ENCODE peak calls at places on chromosomes 5 and 9, in six cellular contexts. One of them, this sample, is unnamed.
A peak's percentile ranks its signal among the peaks of the same experiment; 100 is the strongest.

GRCh38 chr5:152987156-152987555 is 503.3 kb upstream of the GRIA1 start:
- DNase-seq in MM.1S: no peak
- DNase-seq in adrenal gland: no peak
- DNase-seq in IMR-90: no peak
- DNase-seq in PC-9: no peak
- DNase-seq in cardiac muscle cell: no peak
- DNase-seq in this sample: no peak

GRCh38 chr5:74673011-74673790 is 11.8 kb upstream of the HEXB start:
- DNase-seq in MM.1S: peak; percentile 31
- DNase-seq in adrenal gland: peak; percentile 26
- DNase-seq in IMR-90: peak; percentile 67
- DNase-seq in PC-9: peak; percentile 29
- DNase-seq in cardiac muscle cell: peak; percentile 66
- DNase-seq in this sample: peak; percentile 30

GRCh38 chr5:4553130-4553529 is 587.0 kb upstream of the ADAMTS16 start:
- DNase-seq in MM.1S: no peak
- DNase-seq in adrenal gland: no peak
- DNase-seq in IMR-90: no peak
- DNase-seq in PC-9: no peak
- DNase-seq in cardiac muscle cell: no peak
- DNase-seq in this sample: no peak

GRCh38 chr5:15798006-15798405 is 298.0 kb downstream of the FBXL7 start:
- DNase-seq in MM.1S: no peak
- DNase-seq in adrenal gland: no peak
- DNase-seq in IMR-90: no peak
- DNase-seq in PC-9: no peak
- DNase-seq in cardiac muscle cell: peak; percentile 58
- DNase-seq in this sample: no peak

GRCh38 chr5:172901788-172902496 is 57.3 kb upstream of the RPL26L1 start:
- DNase-seq in MM.1S: no peak
- DNase-seq in adrenal gland: no peak
- DNase-seq in IMR-90: peak; percentile 66
- DNase-seq in PC-9: no peak
- DNase-seq in cardiac muscle cell: peak; percentile 73
- DNase-seq in this sample: peak; percentile 71

GRCh38 chr9:36154213-36154952 is 14.8 kb upstream of the CCIN start:
- DNase-seq in MM.1S: no peak
- DNase-seq in adrenal gland: no peak
- DNase-seq in IMR-90: peak; percentile 71
- DNase-seq in PC-9: no peak
- DNase-seq in cardiac muscle cell: peak; percentile 89
- DNase-seq in this sample: no peak

GRCh38 chr5:133786432-133786831 is 174.1 kb upstream of the FSTL4 start:
- DNase-seq in MM.1S: no peak
- DNase-seq in adrenal gland: no peak
- DNase-seq in IMR-90: no peak
- DNase-seq in PC-9: no peak
- DNase-seq in cardiac muscle cell: no peak
- DNase-seq in this sample: no peak

GRCh38 chr9:19358691-19359090 is 21.3 kb downstream of the RPS6 start:
- DNase-seq in MM.1S: no peak
- DNase-seq in adrenal gland: no peak
- DNase-seq in IMR-90: peak; percentile 42
- DNase-seq in PC-9: no peak
- DNase-seq in cardiac muscle cell: no peak
- DNase-seq in this sample: no peak

GRCh38 chr5:960551-960950 is 48.1 kb upstream of the NKD2 start:
- DNase-seq in MM.1S: no peak
- DNase-seq in adrenal gland: no peak
- DNase-seq in IMR-90: no peak
- DNase-seq in PC-9: no peak
- DNase-seq in cardiac muscle cell: no peak
- DNase-seq in this sample: no peak

GRCh38 chr5:157108961-157109360 is at the start of gene HAVCR2:
- DNase-seq in MM.1S: peak; percentile 64
- DNase-seq in adrenal gland: no peak
- DNase-seq in IMR-90: no peak
- DNase-seq in PC-9: no peak
- DNase-seq in cardiac muscle cell: no peak
- DNase-seq in this sample: no peak
- H3K4me3 ChIP-seq in MM.1S: peak within 1 kb of the TSS; percentile 24
- H3K4me3 ChIP-seq in adrenal gland: peak within 1 kb of the TSS; percentile 13
- H3K4me3 ChIP-seq in IMR-90: no peak within 1 kb of the TSS
- H3K4me3 ChIP-seq in PC-9: no peak within 1 kb of the TSS
- H3K4me3 ChIP-seq in cardiac muscle cell: no peak within 1 kb of the TSS
- H3K4me3 ChIP-seq in this sample: no peak within 1 kb of the TSS

GRCh38 chr5:14436801-14437542 is 144.6 kb upstream of the OTULINL start:
- DNase-seq in MM.1S: no peak
- DNase-seq in adrenal gland: no peak
- DNase-seq in IMR-90: no peak
- DNase-seq in PC-9: no peak
- DNase-seq in cardiac muscle cell: no peak
- DNase-seq in this sample: no peak
- H3K36me3 ChIP-seq in MM.1S: no peaks in the 10 kb centered on the region
- H3K36me3 ChIP-seq in adrenal gland: no peaks in the 10 kb centered on the region
- H3K36me3 ChIP-seq in IMR-90: peaks cover 43% of the 10 kb centered on the region
- H3K36me3 ChIP-seq in PC-9: peaks cover 7% of the 10 kb centered on the region
- H3K36me3 ChIP-seq in cardiac muscle cell: no peaks in the 10 kb centered on the region
- H3K36me3 ChIP-seq in this sample: no peaks in the 10 kb centered on the region

DNA sequence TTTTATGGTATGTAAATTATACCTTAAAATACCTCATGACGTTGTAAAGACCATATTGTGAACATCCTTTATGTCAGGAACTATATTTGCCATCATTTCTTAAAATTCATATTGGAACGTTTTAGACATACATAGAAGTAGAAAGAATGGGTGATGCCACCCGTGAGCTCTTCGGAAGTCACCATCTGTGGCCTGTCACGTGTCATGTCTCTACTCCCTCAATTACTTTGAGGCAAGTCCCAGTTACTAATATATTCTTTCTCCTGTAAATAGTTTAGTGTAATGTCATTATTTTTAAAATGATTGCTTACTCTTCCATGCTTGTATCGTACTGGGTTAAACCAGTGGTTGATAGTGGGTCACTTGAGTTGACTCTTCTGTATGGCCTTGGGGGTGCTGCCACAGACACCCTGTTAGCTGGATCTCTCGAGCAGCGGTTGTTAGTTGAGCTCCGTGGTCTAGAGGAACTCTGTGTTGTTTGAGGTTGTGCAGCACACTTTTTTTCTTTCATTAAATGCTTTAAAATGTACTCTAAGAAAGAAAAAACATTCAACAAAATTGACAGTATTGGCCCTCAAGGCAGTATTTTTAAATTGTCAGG is 66.2 kb downstream of the TRIO start:
- DNase-seq in MM.1S: no peak
- DNase-seq in adrenal gland: no peak
- DNase-seq in IMR-90: no peak
- DNase-seq in PC-9: no peak
- DNase-seq in cardiac muscle cell: no peak
- DNase-seq in this sample: no peak
- H3K4me3 ChIP-seq in MM.1S: no peak overlapping the region
- H3K4me3 ChIP-seq in adrenal gland: no peak overlapping the region
- H3K4me3 ChIP-seq in IMR-90: no peak overlapping the region
- H3K4me3 ChIP-seq in PC-9: no peak overlapping the region
- H3K4me3 ChIP-seq in cardiac muscle cell: no peak overlapping the region
- H3K4me3 ChIP-seq in this sample: no peak overlapping the region

GRCh38 chr5:146018461-146019375 is 82.3 kb downstream of the SH3RF2 start:
- DNase-seq in MM.1S: no peak
- DNase-seq in adrenal gland: no peak
- DNase-seq in IMR-90: no peak
- DNase-seq in PC-9: no peak
- DNase-seq in cardiac muscle cell: no peak
- DNase-seq in this sample: no peak
- H3K36me3 ChIP-seq in MM.1S: no peaks in the 10 kb centered on the region
- H3K36me3 ChIP-seq in adrenal gland: no peaks in the 10 kb centered on the region
- H3K36me3 ChIP-seq in IMR-90: no peaks in the 10 kb centered on the region
- H3K36me3 ChIP-seq in PC-9: peaks cover 9% of the 10 kb centered on the region
- H3K36me3 ChIP-seq in cardiac muscle cell: no peaks in the 10 kb centered on the region
- H3K36me3 ChIP-seq in this sample: peaks cover 6% of the 10 kb centered on the region

GRCh38 chr9:14433293-14433818 is 119.4 kb upstream of the NFIB start:
- DNase-seq in MM.1S: no peak
- DNase-seq in adrenal gland: no peak
- DNase-seq in IMR-90: no peak
- DNase-seq in PC-9: no peak
- DNase-seq in cardiac muscle cell: peak; percentile 86
- DNase-seq in this sample: no peak

GRCh38 chr9:14437336-14438231 is 123.6 kb upstream of the NFIB start:
- DNase-seq in MM.1S: no peak
- DNase-seq in adrenal gland: peak; percentile 48
- DNase-seq in IMR-90: no peak
- DNase-seq in PC-9: no peak
- DNase-seq in cardiac muscle cell: no peak
- DNase-seq in this sample: no peak

GRCh38 chr9:14435871-14436270 is 121.9 kb upstream of the NFIB start:
- DNase-seq in MM.1S: no peak
- DNase-seq in adrenal gland: no peak
- DNase-seq in IMR-90: no peak
- DNase-seq in PC-9: no peak
- DNase-seq in cardiac muscle cell: no peak
- DNase-seq in this sample: no peak

GRCh38 chr9:14434971-14435718 is 121.2 kb upstream of the NFIB start:
- DNase-seq in MM.1S: no peak
- DNase-seq in adrenal gland: no peak
- DNase-seq in IMR-90: no peak
- DNase-seq in PC-9: no peak
- DNase-seq in cardiac muscle cell: no peak
- DNase-seq in this sample: no peak

DNA sequence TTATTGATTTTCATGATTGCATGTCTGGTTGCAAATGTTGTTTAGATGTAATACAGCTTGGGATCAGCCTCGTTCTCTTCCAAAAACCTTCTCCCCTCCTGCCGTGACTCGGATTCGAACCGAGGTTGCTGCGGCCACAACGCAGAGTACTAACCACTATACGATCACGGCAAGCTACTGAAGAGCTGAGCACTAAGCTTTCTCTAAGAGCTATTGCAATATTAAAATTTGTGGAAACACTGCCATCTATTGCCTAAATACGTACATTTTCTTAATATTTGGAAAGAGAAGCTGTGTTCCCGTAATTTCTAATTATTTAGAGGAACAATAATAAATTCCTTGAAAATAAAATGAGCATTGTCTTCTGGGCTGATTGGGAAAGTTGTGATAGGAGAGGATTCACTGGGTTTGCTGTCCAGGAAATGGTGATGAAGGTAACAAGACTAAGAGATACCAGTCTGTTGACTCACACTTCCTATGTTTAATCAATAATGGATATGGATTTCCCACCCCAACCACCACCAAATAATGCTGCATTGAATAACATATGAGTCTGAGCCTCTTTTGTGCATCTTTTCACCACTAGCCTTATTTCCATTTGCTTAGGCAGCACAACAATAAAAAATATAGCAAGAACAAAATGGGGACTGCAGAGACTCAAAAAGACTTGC is 120.0 kb upstream of the NFIB start:
- DNase-seq in MM.1S: no peak
- DNase-seq in adrenal gland: peak; percentile 32
- DNase-seq in IMR-90: peak; percentile 69
- DNase-seq in PC-9: peak; percentile 19
- DNase-seq in cardiac muscle cell: peak; percentile 86
- DNase-seq in this sample: no peak
- H3K4me3 ChIP-seq in MM.1S: no peak overlapping the region
- H3K4me3 ChIP-seq in adrenal gland: peak overlapping the region; percentile 3
- H3K4me3 ChIP-seq in IMR-90: no peak overlapping the region
- H3K4me3 ChIP-seq in PC-9: no peak overlapping the region
- H3K4me3 ChIP-seq in cardiac muscle cell: no peak overlapping the region
- H3K4me3 ChIP-seq in this sample: no peak overlapping the region